ENCODE peak calls at places on chromosomes 5 and 9, in four cellular contexts. J, T, G and R are unnamed samples. For H4K20me1, the result is how much of the 10 kb centered on the place peaks cover.

GRCh38 chr5:168073991-168074800 is 217.2 kb upstream of the WWC1 start:
- DNase-seq in T (no peak), G (no peak), J (no peak), R (no peak)

GRCh38 chr9:23526806-23527205 is 299.2 kb downstream of the ELAVL2 start:
- DNase-seq in G (no peak), J (no peak), T (no peak), R (no peak)

GRCh38 chr9:89037325-89037724 is 46.1 kb downstream of the S1PR3 start:
- DNase-seq in T (no peak), J (no peak), G (no peak), R (no peak)

GRCh38 chr5:80871541-80871961 is 88.6 kb upstream of the RASGRF2 start:
- DNase-seq in G (no peak), T (peak), J (no peak), R (no peak)

GRCh38 chr9:12878342-12878978 is 103.6 kb downstream of the LURAP1L start:
- DNase-seq in J (no peak), T (peak), G (no peak), R (no peak)

GRCh38 chr9:14348241-14349140 is 34.5 kb upstream of the NFIB start:
- DNase-seq in G (no peak), J (no peak), T (no peak), R (peak)

GRCh38 chr5:106311230-106311629 is 1359.5 kb downstream of the EFNA5 start:
- DNase-seq in J (no peak), G (no peak), T (peak), R (no peak)

GRCh38 chr9:16282718-16283117 is 587.8 kb downstream of the BNC2 start:
- DNase-seq in T (no peak), J (no peak), G (no peak), R (no peak)

GRCh38 chr5:75007537-75007847 is 44.9 kb downstream of the GCNT4 start:
- DNase-seq in T (peak), G (no peak), J (no peak), R (no peak)

GRCh38 chr5:96870094-96871021 is 5.9 kb upstream of the ERAP2 start:
- DNase-seq in T (no peak), G (no peak), J (no peak), R (no peak)

GRCh38 chr5:3596261-3596825 is 711 bp downstream of the IRX1 start:
- DNase-seq in J (no peak), T (no peak), G (no peak), R (peak)

GRCh38 chr5:2288466-2288865 is 405.7 kb upstream of the IRX4 start:
- DNase-seq in T (no peak), G (no peak), J (no peak), R (no peak)

GRCh38 chr5:168365581-168366081 is 74.2 kb downstream of the WWC1 start:
- DNase-seq in G (no peak), J (no peak), T (peak), R (no peak)

GRCh38 chr9:72646061-72646460 is 124.7 kb downstream of the TMC1 start:
- DNase-seq in G (no peak), J (no peak), T (no peak), R (no peak)

GRCh38 chr9:95641591-95641990 is 124.8 kb upstream of the PTCH1 start:
- DNase-seq in T (no peak), J (no peak), G (no peak), R (no peak)

GRCh38 chr5:38329132-38329715 is 70.9 kb downstream of the EGFLAM start:
- DNase-seq in G (no peak), J (no peak), T (no peak), R (no peak)

GRCh38 chr5:132279801-132280200 is 14.4 kb upstream of the SLC22A4 start:
- DNase-seq in T (no peak), G (no peak), J (no peak), R (no peak)

GRCh38 chr9:83041771-83042170 is 21.2 kb downstream of the RASEF start:
- DNase-seq in G (no peak), J (no peak), T (peak), R (no peak)

GRCh38 chr5:128920345-128921215 is 44.7 kb upstream of the SLC27A6 start:
- DNase-seq in G (no peak), T (peak), J (no peak), R (no peak)

GRCh38 chr9:73264636-73265035 is 113.0 kb downstream of the ANXA1 start:
- DNase-seq in G (no peak), J (no peak), T (no peak), R (no peak)

GRCh38 chr9:71681104-71681707 is 87.1 kb downstream of the CEMIP2 start:
- DNase-seq in G (no peak), J (no peak), T (peak), R (no peak)

GRCh38 chr5:138459311-138459710 is 6.0 kb upstream of the EGR1 start:
- DNase-seq in J (no peak), T (no peak), G (no peak), R (no peak)

GRCh38 chr5:54701179-54701578 is 183.6 kb downstream of the SNX18 start:
- DNase-seq in T (peak), G (no peak), J (no peak), R (no peak)

GRCh38 chr5:74122175-74122574 is 496.2 kb downstream of the ARHGEF28 start:
- DNase-seq in G (no peak), T (no peak), J (no peak), R (no peak)

GRCh38 chr9:18208166-18209059 is 265.5 kb upstream of the ADAMTSL1 start:
- DNase-seq in T (peak), G (no peak), J (no peak), R (peak)

GRCh38 chr5:78508231-78508765 is 140.3 kb downstream of the LHFPL2 start:
- DNase-seq in G (no peak), J (peak), T (peak), R (no peak)

GRCh38 chr9:95772320-95773060 is 103.0 kb upstream of the ERCC6L2 start:
- DNase-seq in G (no peak), T (peak), J (no peak), R (no peak)

GRCh38 chr9:79257215-79257614 is 314.6 kb upstream of the TLE4 start:
- DNase-seq in T (no peak), J (no peak), G (no peak), R (no peak)

GRCh38 chr9:127895811-127896210 is 3.6 kb downstream of the ST6GALNAC6 start:
- DNase-seq in G (no peak), T (no peak), J (no peak), R (no peak)

GRCh38 chr5:113574417-113574816 is 60.9 kb downstream of the YTHDC2 start:
- DNase-seq in J (peak), G (no peak), T (peak), R (no peak)

GRCh38 chr9:108186996-108187395 is 668.8 kb downstream of the ACTL7B start:
- DNase-seq in T (peak), J (no peak), G (no peak), R (no peak)

GRCh38 chr9:132763574-132763973 is 93.3 kb downstream of the GTF3C4 start:
- DNase-seq in J (no peak), G (no peak), T (no peak), R (no peak)

GRCh38 chr5:140131967-140132409 is 6.3 kb downstream of the IGIP start:
- DNase-seq in J (no peak), T (peak), G (no peak), R (no peak)
- TF ChIP-seq RCOR1 in J (no peak), T (no peak), G (no peak), R (no peak)

GRCh38 chr9:104905153-104905901 is 22.6 kb downstream of the ABCA1 start:
- DNase-seq in G (no peak), T (no peak), J (no peak), R (no peak)
- H4K20me1 ChIP-seq in G (under half), T (half or more), J (under half), R (under half)

GRCh38 chr9:81390802-81391456 is 298.4 kb downstream of the TLE1 start:
- DNase-seq in T (no peak), J (no peak), G (no peak), R (no peak)
- TF ChIP-seq RCOR1 in T (no peak), J (no peak), G (no peak), R (no peak)

GRCh38 chr9:136330406-136330990 is 3.2 kb downstream of the GPSM1 start:
- DNase-seq in G (no peak), J (no peak), T (no peak), R (no peak)

GRCh38 chr9:136331030-136331429 is 3.7 kb downstream of the GPSM1 start:
- DNase-seq in G (no peak), J (no peak), T (no peak), R (no peak)

GRCh38 chr9:136328622-136329041 is 1.3 kb downstream of the GPSM1 start:
- DNase-seq in G (no peak), T (peak), J (no peak), R (peak)

GRCh38 chr9:136329211-136329627 is 1.9 kb downstream of the GPSM1 start:
- DNase-seq in J (no peak), T (no peak), G (no peak), R (no peak)

GRCh38 chr9:136329636-136330405 is 2.5 kb downstream of the GPSM1 start:
- DNase-seq in T (no peak), G (no peak), J (no peak), R (no peak)
- H4K20me1 ChIP-seq in T (half or more), G (under half), J (under half), R (under half)

GRCh38 chr5:179926657-179927056 is 19.0 kb upstream of the TBC1D9B start:
- DNase-seq in J (no peak), T (no peak), G (no peak), R (no peak)
- TF ChIP-seq RCOR1 in J (no peak), T (no peak), G (no peak), R (no peak)

DNA sequence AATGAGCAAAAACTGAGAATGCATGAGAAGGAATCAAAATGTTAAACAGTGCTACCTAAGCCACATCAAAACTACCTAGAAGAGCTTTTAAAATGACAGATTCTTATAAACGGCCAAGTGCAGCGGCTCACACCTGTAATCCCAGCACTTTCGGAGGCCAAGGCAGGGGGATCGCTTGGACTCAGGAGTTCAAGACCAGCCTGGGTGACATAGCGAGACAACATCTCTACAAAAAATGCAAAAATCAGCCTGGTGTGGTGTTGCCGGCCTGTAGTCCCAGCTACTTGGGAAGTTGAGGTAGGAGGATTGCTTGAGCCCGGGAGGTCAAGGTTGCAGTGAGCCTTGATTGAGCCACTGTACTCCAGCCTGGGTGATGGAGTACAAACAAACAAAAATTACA is 13.4 kb downstream of the FNBP1 start:
- DNase-seq in T (no peak), G (no peak), J (no peak), R (no peak)
- H4K20me1 ChIP-seq in T (under half), G (under half), J (under half), R (under half)

GRCh38 chr5:72141440-72142271 is 34.4 kb downstream of the MAP1B start:
- DNase-seq in G (no peak), T (peak), J (no peak), R (no peak)

GRCh38 chr5:72137826-72138409 is 30.6 kb downstream of the MAP1B start:
- DNase-seq in T (no peak), G (no peak), J (peak), R (no peak)

GRCh38 chr5:72140711-72141110 is 33.4 kb downstream of the MAP1B start:
- DNase-seq in J (no peak), G (no peak), T (no peak), R (no peak)

GRCh38 chr5:72134226-72134625 is 27.0 kb downstream of the MAP1B start:
- DNase-seq in J (no peak), G (no peak), T (no peak), R (no peak)

GRCh38 chr5:72138943-72139467 is 31.7 kb downstream of the MAP1B start:
- DNase-seq in G (peak), J (peak), T (peak), R (no peak)
- TF ChIP-seq RCOR1 in G (no peak), J (no peak), T (no peak), R (no peak)